ENCODE peak calls at places on chromosome 4, in eight cellular contexts. W is neural progenitor cell, F is heart right ventricle, Y is right cardiac atrium, S is SK-N-SH, Z is cardiac muscle cell, E is aorta, K is lower lobe of right lung. R is an unnamed sample. For H3K9me3 and H3K4me1, the result is how much of the 10 kb centered on the place peaks cover.

GRCh38 chr4:182242793-182243192 is 409 bp upstream of the TENM3 start:
- DNase-seq in F (no peak), E (no peak), K (no peak), S (no peak), Y (no peak), Z (no peak), W (no peak), R (peak)

GRCh38 chr4:128601992-128602695 is 207.4 kb upstream of the JADE1 start:
- DNase-seq in Z (no peak), Y (peak), S (no peak), E (no peak), F (peak), W (no peak), K (no peak), R (no peak)

GRCh38 chr4:8201341-8201781 is 2.3 kb downstream of the SH3TC1 start:
- DNase-seq in K (no peak), F (no peak), E (no peak), W (no peak), Z (no peak), S (no peak), Y (peak), R (peak)

GRCh38 chr4:109206610-109207009 is 95.8 kb downstream of the COL25A1 start:
- DNase-seq in E (no peak), Y (no peak), F (no peak), K (no peak), S (no peak), W (no peak), Z (no peak), R (peak)

GRCh38 chr4:124483043-124483906 is 229.3 kb downstream of the ANKRD50 start:
- DNase-seq in S (peak), Z (peak), Y (no peak), F (no peak), K (no peak), E (no peak), W (peak), R (no peak)

GRCh38 chr4:48109413-48110263 is 24.4 kb downstream of the TXK start:
- DNase-seq in F (no peak), W (peak), Z (peak), E (no peak), K (no peak), S (peak), Y (no peak), R (peak)

GRCh38 chr4:38832624-38833528 is 23.7 kb downstream of the TLR6 start:
- DNase-seq in K (no peak), Y (no peak), W (no peak), F (no peak), E (no peak), S (no peak), Z (no peak), R (no peak)

GRCh38 chr4:48909697-48910096 is 3.1 kb upstream of the OCIAD2 start:
- DNase-seq in Y (no peak), F (no peak), S (peak), K (no peak), W (no peak), Z (no peak), E (peak), R (peak)

GRCh38 chr4:6038711-6039110 is 20.5 kb upstream of the C4orf50 start:
- DNase-seq in Z (no peak), S (no peak), W (no peak), Y (no peak), E (peak), F (no peak), K (no peak), R (no peak)

GRCh38 chr4:163694385-163694784 is 199.9 kb downstream of the TMA16 start:
- DNase-seq in Z (no peak), W (no peak), Y (no peak), S (no peak), K (no peak), F (no peak), E (no peak), R (no peak)

GRCh38 chr4:53481586-53481985 is 104.1 kb downstream of the FIP1L1 start:
- DNase-seq in K (no peak), Z (no peak), F (no peak), E (no peak), S (no peak), W (no peak), Y (no peak), R (no peak)

GRCh38 chr4:57103051-57103450 is 7.1 kb downstream of the IGFBP7 start:
- DNase-seq in S (no peak), Z (no peak), F (peak), Y (peak), E (no peak), W (no peak), K (no peak), R (no peak)

GRCh38 chr4:184016742-184017668 is 111.9 kb downstream of the STOX2 start:
- DNase-seq in Z (no peak), Y (peak), F (no peak), S (peak), K (no peak), E (no peak), W (no peak), R (no peak)

GRCh38 chr4:183600189-183600685 is 58.7 kb downstream of the RWDD4 start:
- DNase-seq in F (no peak), K (no peak), Z (no peak), Y (no peak), E (no peak), S (no peak), W (peak), R (no peak)

GRCh38 chr4:174283507-174284180 is at the start of the genes CEP44 and FBXO8:
- DNase-seq in F (peak), K (peak), Y (peak), E (peak), Z (peak), W (peak), S (peak), R (peak)

GRCh38 chr4:11004818-11005217 is 320.2 kb upstream of the CLNK start:
- DNase-seq in E (no peak), Y (no peak), Z (no peak), S (no peak), W (no peak), K (no peak), F (no peak), R (no peak)

GRCh38 chr4:55791666-55792065 is 27.9 kb upstream of the EXOC1L start:
- DNase-seq in K (no peak), W (no peak), Y (no peak), Z (no peak), F (no peak), E (no peak), S (no peak), R (peak)

GRCh38 chr4:85372986-85373385 is 102.0 kb upstream of the ARHGAP24 start:
- DNase-seq in W (no peak), S (no peak), Z (no peak), K (no peak), E (no peak), F (no peak), Y (no peak), R (peak)

GRCh38 chr4:61543976-61544375 is 343.9 kb downstream of the ADGRL3 start:
- DNase-seq in F (no peak), W (no peak), Z (no peak), S (no peak), Y (no peak), E (no peak), K (no peak), R (no peak)

GRCh38 chr4:140144937-140145336 is 9.0 kb downstream of the MAML3 start:
- DNase-seq in W (peak), E (no peak), Z (no peak), S (no peak), K (no peak), Y (no peak), F (no peak), R (no peak)

DNA sequence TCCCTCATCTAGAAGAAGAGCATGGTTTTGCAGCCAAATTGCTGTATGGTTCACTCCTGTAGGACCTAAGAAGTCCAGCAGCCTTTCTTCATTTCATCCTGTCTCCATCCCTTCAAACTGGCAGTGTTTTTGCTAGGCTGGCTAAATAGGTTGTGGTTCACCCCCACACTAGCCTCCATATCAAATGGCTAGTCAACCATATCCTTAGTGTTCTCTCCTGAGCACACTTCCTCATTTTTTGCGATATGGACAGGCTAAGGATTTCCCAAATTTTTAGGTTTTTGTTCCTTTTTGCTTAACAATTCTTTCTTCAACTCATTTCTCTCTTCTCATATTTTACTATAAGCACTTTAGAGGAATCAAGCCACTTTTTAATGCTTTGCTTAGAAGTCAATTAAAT is 98.8 kb upstream of the NOCT start:
- DNase-seq in Z (no peak), W (no peak), E (no peak), K (no peak), S (no peak), Y (no peak), F (no peak), R (no peak)
- H3K4me3 ChIP-seq in Z (no peak), W (no peak), E (no peak), K (no peak), S (no peak), Y (no peak), F (no peak), R (no peak)

GRCh38 chr4:186030795-186031194 is 38.2 kb upstream of the TLR3 start:
- DNase-seq in F (no peak), S (no peak), W (no peak), E (no peak), Z (no peak), Y (no peak), K (no peak), R (no peak)
- H3K9me3 ChIP-seq in F (under half), S (under half), W (under half), E (under half), Z (under half), Y (under half), K (under half), R (under half)

DNA sequence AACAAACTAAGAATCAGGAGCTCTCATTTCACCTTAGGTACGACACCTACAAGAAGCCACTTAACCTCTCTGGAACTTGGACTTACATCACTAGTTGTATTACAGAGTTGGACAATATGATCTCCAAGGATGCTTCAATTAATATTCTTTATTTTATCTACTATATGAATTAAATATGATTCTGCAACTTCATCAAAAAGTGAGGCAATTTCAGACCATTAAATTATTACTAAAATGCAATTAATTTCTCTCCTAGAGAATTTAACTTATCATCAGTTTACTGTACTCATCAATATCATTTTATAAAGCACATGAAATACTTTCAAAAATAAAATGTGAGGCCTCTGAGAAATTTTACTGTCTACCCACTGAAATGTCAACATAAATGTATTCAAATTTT is 33.9 kb downstream of the SLC39A8 start:
- DNase-seq in E (no peak), K (no peak), Z (no peak), F (no peak), Y (no peak), W (no peak), S (no peak), R (no peak)
- H3K4me1 ChIP-seq in E (under half), K (under half), Z (under half), F (under half), Y (under half), W (under half), S (under half), R (under half)

GRCh38 chr4:156595041-156595440 is 376.6 kb downstream of the PDGFC start:
- DNase-seq in E (no peak), W (no peak), S (no peak), Y (no peak), Z (no peak), F (no peak), K (no peak), R (no peak)
- H3K4me3 ChIP-seq in E (no peak), W (no peak), S (no peak), Y (no peak), Z (no peak), F (no peak), K (no peak), R (no peak)

GRCh38 chr4:153296424-153296823 is 48.1 kb upstream of the MND1 start:
- DNase-seq in K (no peak), W (peak), S (no peak), F (no peak), Y (peak), E (no peak), Z (no peak), R (no peak)
- H3K9me3 ChIP-seq in K (under half), W (under half), S (under half), F (under half), Y (under half), E (under half), Z (under half), R (under half)